ENCODE peak calls at places on chromosome 19, in nine cellular contexts. X is stimulated activated CD4-positive, alpha-beta T cell treated with anti-CD3 and anti-CD28 coated beads, Interleukin-12 subunit alpha, Interleukin-12 subunit beta, amount 100 ng/mL, for 4 hours; P is myocyte; A is stimulated activated naive CD8-positive, alpha-beta T cell treated with anti-CD3 and anti-CD28 coated beads, Interleukin-15, Interleukin-2, amounts not matched to agents 100 U/mL and 50 U/mL, for 24 hours; Q is SW 1271; C is activated CD4-positive, CD25-positive, alpha-beta regulatory T cell; B is mesenteric fat pad; L is NCI-H510A treated with DMSO at 0.1 percent for 48 hours; H is HT-29. V is an unnamed sample.

GRCh38 chr19:12937243-12938053 is 961 bp upstream of the CALR start:
- DNase-seq in X (no peak), P (no peak), A (peak), Q (no peak), C (no peak), B (no peak), L (no peak), H (peak), V (no peak)

GRCh38 chr19:50318438-50318837 is 10.7 kb downstream of the KCNC3 start:
- DNase-seq in X (no peak), P (no peak), A (no peak), Q (no peak), C (no peak), B (no peak), L (no peak), H (no peak), V (no peak)

GRCh38 chr19:46049597-46049996 is 8.8 kb upstream of the IGFL4 start:
- DNase-seq in X (no peak), P (no peak), A (no peak), Q (no peak), C (no peak), B (no peak), L (no peak), H (no peak), V (peak)

GRCh38 chr19:46426506-46427162 is 2.1 kb downstream of the PNMA8C start:
- DNase-seq in X (no peak), P (peak), A (peak), Q (no peak), C (no peak), B (no peak), L (peak), H (no peak), V (peak)

GRCh38 chr19:11338569-11339253 is 746 bp downstream of the RAB3D start:
- DNase-seq in X (no peak), P (no peak), A (no peak), Q (no peak), C (no peak), B (no peak), L (no peak), H (peak), V (no peak)

GRCh38 chr19:651114-651818 is 11.6 kb downstream of the FGF22 start:
- DNase-seq in X (no peak), P (no peak), A (no peak), Q (no peak), C (no peak), B (no peak), L (no peak), H (no peak), V (no peak)

GRCh38 chr19:35090160-35090794 is 25.3 kb upstream of the FXYD3 start:
- DNase-seq in X (peak), P (peak), A (peak), Q (no peak), C (no peak), B (no peak), L (no peak), H (peak), V (peak)

GRCh38 chr19:8209111-8209964 is at the start of gene CERS4:
- DNase-seq in X (peak), P (no peak), A (peak), Q (no peak), C (peak), B (peak), L (peak), H (no peak), V (peak)

GRCh38 chr19:53917356-53917755 is 8.3 kb downstream of the CACNG7 start:
- DNase-seq in X (no peak), P (no peak), A (no peak), Q (no peak), C (no peak), B (no peak), L (no peak), H (no peak), V (no peak)

GRCh38 chr19:3687393-3687773 is 12.9 kb downstream of the PIP5K1C start:
- DNase-seq in X (no peak), P (no peak), A (no peak), Q (no peak), C (no peak), B (no peak), L (no peak), H (no peak), V (no peak)

GRCh38 chr19:12544401-12544876 is 6.8 kb downstream of the ZNF564 start:
- DNase-seq in X (no peak), P (no peak), A (no peak), Q (no peak), C (no peak), B (no peak), L (no peak), H (no peak), V (no peak)

V was measured in NCI-H345.